ENCODE peak calls at places on chromosomes 5 and 9, in nine cellular contexts. X is AG09319, M is AG04450, V is dermis blood vessel endothelial cell, L is PC-3, F is progenitor cell of endocrine pancreas, H is amniotic stem cell, K is foreskin fibroblast, C is endothelial cell of umbilical vein. T is an unnamed sample.
A peak's percentile ranks its signal among the peaks of the same experiment; 100 is the strongest.

GRCh38 chr5:83555263-83555662 is 83.7 kb downstream of the VCAN start:
- DNase-seq in X (no peak), M (no peak), V (peak; percentile 27), L (no peak), F (no peak), H (no peak), K (no peak), C (peak; percentile 66), T (no peak)

GRCh38 chr9:90907790-90908189 is 106.2 kb downstream of the SYK start:
- DNase-seq in X (no peak), M (no peak), V (no peak), L (no peak), F (no peak), H (no peak), K (no peak), C (no peak), T (no peak)

GRCh38 chr9:113738898-113739604 is 137.1 kb upstream of the ZNF618 start:
- DNase-seq in X (no peak), M (no peak), V (no peak), L (peak; percentile 11), F (no peak), H (no peak), K (peak; percentile 24), C (no peak), T (no peak)

GRCh38 chr5:14029185-14029584 is 84.7 kb upstream of the DNAH5 start:
- DNase-seq in X (no peak), M (no peak), V (no peak), L (peak; percentile 45), F (no peak), H (no peak), K (no peak), C (no peak), T (no peak)

GRCh38 chr5:61964199-61964598 is 341.8 kb upstream of the KIF2A start:
- DNase-seq in X (no peak), M (no peak), V (peak; percentile 37), L (peak; percentile 28), F (no peak), H (no peak), K (peak; percentile 71), C (peak; percentile 45), T (no peak)

GRCh38 chr5:134553816-134554215 is 28.3 kb downstream of the JADE2 start:
- DNase-seq in X (no peak), M (no peak), V (peak; percentile 13), L (no peak), F (no peak), H (no peak), K (peak; percentile 37), C (peak; percentile 26), T (no peak)

GRCh38 chr9:21056931-21057330 is 20.8 kb downstream of the IFNB1 start:
- DNase-seq in X (no peak), M (no peak), V (peak; percentile 10), L (peak; percentile 67), F (no peak), H (no peak), K (peak; percentile 68), C (no peak), T (no peak)

GRCh38 chr5:932628-933250 is 40.1 kb downstream of the TRIP13 start:
- DNase-seq in X (no peak), M (no peak), V (peak; percentile 38), L (peak; percentile 70), F (no peak), H (no peak), K (no peak), C (no peak), T (peak; percentile 66)

GRCh38 chr9:127812009-127812408 is 9.3 kb downstream of the FPGS start:
- DNase-seq in X (no peak), M (no peak), V (no peak), L (no peak), F (no peak), H (no peak), K (no peak), C (no peak), T (no peak)

GRCh38 chr9:128635266-128636023 is 21.2 kb downstream of the DYNC2I2 start:
- DNase-seq in X (peak; percentile 88), M (peak; percentile 89), V (peak; percentile 94), L (peak; percentile 97), F (peak; percentile 79), H (peak; percentile 95), K (peak; percentile 99), C (peak; percentile 86), T (peak; percentile 96)

GRCh38 chr5:54066433-54066832 is 243.9 kb downstream of the ARL15 start:
- DNase-seq in X (no peak), M (no peak), V (no peak), L (no peak), F (no peak), H (no peak), K (no peak), C (no peak), T (no peak)

GRCh38 chr9:14322211-14323082 is 8.5 kb upstream of the NFIB start:
- DNase-seq in X (no peak), M (no peak), V (peak; percentile 94), L (peak; percentile 90), F (peak; percentile 81), H (peak; percentile 79), K (peak; percentile 97), C (peak; percentile 93), T (peak; percentile 96)

GRCh38 chr9:117098331-117098730 is 316.5 kb downstream of the ASTN2 start:
- DNase-seq in X (no peak), M (no peak), V (no peak), L (no peak), F (no peak), H (no peak), K (no peak), C (no peak), T (no peak)

GRCh38 chr5:134268019-134268601 is 42.2 kb upstream of the PPP2CA start:
- DNase-seq in X (no peak), M (no peak), V (no peak), L (no peak), F (no peak), H (no peak), K (no peak), C (no peak), T (no peak)

GRCh38 chr5:42547146-42547545 is 123.9 kb downstream of the GHR start:
- DNase-seq in X (no peak), M (no peak), V (peak; percentile 51), L (peak; percentile 92), F (no peak), H (no peak), K (peak; percentile 84), C (peak; percentile 80), T (no peak)

GRCh38 chr9:1094749-1095148 is 44.6 kb downstream of the DMRT2 start:
- DNase-seq in X (no peak), M (no peak), V (no peak), L (peak; percentile 77), F (no peak), H (no peak), K (no peak), C (no peak), T (no peak)

GRCh38 chr9:4970970-4971641 is 14.0 kb upstream of the JAK2 start:
- DNase-seq in X (no peak), M (no peak), V (no peak), L (no peak), F (no peak), H (no peak), K (no peak), C (no peak), T (no peak)

GRCh38 chr9:114049453-114050225 is 28.5 kb downstream of the AMBP start:
- DNase-seq in X (no peak), M (no peak), V (no peak), L (no peak), F (no peak), H (no peak), K (no peak), C (no peak), T (no peak)

GRCh38 chr5:122311400-122311887 is 593 bp upstream of the SNCAIP start:
- DNase-seq in X (no peak), M (no peak), V (peak; percentile 14), L (no peak), F (no peak), H (no peak), K (peak; percentile 11), C (peak; percentile 47), T (no peak)

GRCh38 chr9:120609636-120610035 is 29.7 kb upstream of the CDK5RAP2 start:
- DNase-seq in X (no peak), M (no peak), V (no peak), L (no peak), F (no peak), H (no peak), K (no peak), C (no peak), T (no peak)

GRCh38 chr5:139755892-139756671 is 39.5 kb upstream of the PSD2 start:
- DNase-seq in X (no peak), M (no peak), V (no peak), L (no peak), F (no peak), H (no peak), K (no peak), C (no peak), T (no peak)

GRCh38 chr5:109411627-109412026 is 1.9 kb upstream of the PJA2 start:
- DNase-seq in X (peak; percentile 57), M (peak; percentile 71), V (peak; percentile 90), L (peak; percentile 73), F (no peak), H (peak; percentile 83), K (peak; percentile 88), C (peak; percentile 91), T (no peak)

T was measured in upper lobe of right lung.